ENCODE peak calls at places on chromosomes 12 and 14, in five cellular contexts. A is Peyer's patch, T is AG10803, U is heart right ventricle, B is choroid plexus epithelial cell. C is an unnamed sample.

GRCh38 chr14:94376108-94376975 is 12.1 kb downstream of the SERPINA1 start:
- DNase-seq in T (no peak), U (no peak), A (no peak), B (no peak), C (no peak)

GRCh38 chr12:68565391-68565903 is 45.3 kb upstream of the RAP1B start:
- DNase-seq in A (no peak), T (peak; percentile 94), B (peak; percentile 88), U (no peak), C (peak; percentile 80)

GRCh38 chr14:63078606-63079005 is 33.3 kb upstream of the KCNH5 start:
- DNase-seq in U (no peak), A (no peak), B (no peak), T (peak; percentile 4), C (no peak)

GRCh38 chr12:67326637-67327036 is 57.5 kb downstream of the CAND1 start:
- DNase-seq in B (no peak), T (no peak), A (no peak), U (no peak), C (no peak)

GRCh38 chr14:50794063-50794645 is 36.8 kb downstream of the NIN start:
- DNase-seq in B (no peak), T (no peak), A (no peak), U (no peak), C (no peak)

GRCh38 chr14:88798161-88798560 is 5.4 kb upstream of the EML5 start:
- DNase-seq in A (no peak), U (no peak), T (no peak), B (no peak), C (no peak)

GRCh38 chr12:31558521-31558920 is 32.4 kb downstream of the DENND5B start:
- DNase-seq in T (peak; percentile 60), B (no peak), U (no peak), A (no peak), C (peak; percentile 11)

GRCh38 chr14:68631691-68632590 is 160.9 kb downstream of the ZFP36L1 start:
- DNase-seq in A (no peak), U (no peak), B (no peak), T (no peak), C (no peak)

GRCh38 chr12:116455540-116456306 is 103.5 kb upstream of the MAP1LC3B2 start:
- DNase-seq in A (peak; percentile 70), T (peak; percentile 96), U (peak; percentile 49), B (peak; percentile 95), C (peak; percentile 98)

DNA sequence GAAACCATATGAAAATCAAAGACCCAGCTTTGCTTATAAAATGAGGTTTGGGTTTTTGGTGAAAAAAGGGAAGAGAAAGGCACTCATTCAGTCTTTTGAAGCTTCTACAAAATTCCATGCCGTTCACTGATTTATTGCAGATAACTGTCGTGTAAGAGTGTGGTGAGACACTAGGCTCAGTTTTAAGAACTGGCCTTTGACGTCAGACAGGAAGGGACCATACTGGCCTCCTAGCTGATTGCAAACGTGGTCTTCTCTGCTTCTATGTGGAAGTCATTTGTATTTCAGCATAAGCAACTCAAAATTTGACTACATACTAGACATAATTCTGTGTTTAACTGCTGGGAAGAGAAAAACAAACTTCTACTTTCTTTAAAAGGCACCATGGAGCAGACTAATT is 168.8 kb downstream of the TTC7B start:
- DNase-seq in T (no peak), U (no peak), B (no peak), A (no peak), C (no peak)
- TF ChIP-seq CTCF in T (no peak), U (no peak), B (no peak), A (no peak), C (no peak)

DNA sequence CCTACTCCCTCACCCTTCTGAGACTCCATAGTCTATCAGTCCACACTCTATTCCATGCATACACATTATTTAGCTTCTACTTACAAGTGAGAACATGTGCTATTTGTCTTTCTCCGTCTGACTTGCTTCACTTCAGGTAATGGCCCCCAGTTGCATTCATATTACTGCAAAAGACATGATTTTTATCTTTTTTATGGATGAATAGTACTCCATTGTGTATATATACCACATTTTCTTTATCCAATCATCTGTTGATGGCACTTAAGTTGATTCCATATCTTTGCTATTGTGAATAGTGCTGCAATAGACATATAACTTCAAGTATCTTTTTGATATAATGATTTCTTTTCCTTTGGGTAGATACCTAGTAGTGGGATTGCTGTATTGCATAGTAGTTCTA is 171.8 kb downstream of the DACT1 start:
- DNase-seq in A (no peak), T (no peak), B (no peak), U (no peak), C (no peak)
- H3K4me3 ChIP-seq in A (no peak overlapping the region), T (no peak overlapping the region), B (no peak overlapping the region), U (no peak overlapping the region), C (no peak overlapping the region)

DNA sequence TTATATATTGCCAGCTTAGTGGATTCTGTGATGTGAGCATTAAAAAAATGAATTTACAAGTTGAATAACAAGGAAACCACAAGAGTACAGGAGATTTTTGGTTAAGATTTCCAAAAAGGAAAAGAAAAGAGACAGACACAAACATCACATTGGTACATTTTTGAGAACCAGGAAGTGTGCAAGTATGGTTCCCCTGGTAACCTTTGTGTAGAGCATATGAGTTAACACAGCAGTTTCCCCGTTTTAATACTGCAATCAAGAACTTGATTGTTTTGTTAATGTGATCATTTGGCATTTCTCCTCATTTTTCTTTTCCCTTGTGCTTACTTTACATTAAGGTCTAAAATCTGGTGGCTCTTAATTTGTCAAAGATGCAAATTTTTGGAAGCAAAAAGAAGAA is 490.4 kb upstream of the ATP2B1 start:
- DNase-seq in T (no peak), B (peak; percentile 15), U (no peak), A (no peak), C (peak; percentile 57)
- TF ChIP-seq CTCF in T (no peak), B (no peak), U (no peak), A (no peak), C (no peak)

GRCh38 chr12:11133816-11134215 is 628 bp downstream of the TAS2R30 start:
- DNase-seq in B (no peak), U (no peak), T (peak; percentile 26), A (no peak), C (no peak)

GRCh38 chr12:11133162-11133561 is 1.3 kb downstream of the TAS2R30 start:
- DNase-seq in B (no peak), U (no peak), T (no peak), A (no peak), C (no peak)

GRCh38 chr12:11134300-11134699 is at the start of gene TAS2R30:
- DNase-seq in A (no peak), T (peak; percentile 18), B (no peak), U (no peak), C (no peak)

GRCh38 chr12:11130999-11131398 is 3.4 kb downstream of the TAS2R30 start:
- DNase-seq in A (no peak), T (no peak), U (no peak), B (no peak), C (no peak)

DNA sequence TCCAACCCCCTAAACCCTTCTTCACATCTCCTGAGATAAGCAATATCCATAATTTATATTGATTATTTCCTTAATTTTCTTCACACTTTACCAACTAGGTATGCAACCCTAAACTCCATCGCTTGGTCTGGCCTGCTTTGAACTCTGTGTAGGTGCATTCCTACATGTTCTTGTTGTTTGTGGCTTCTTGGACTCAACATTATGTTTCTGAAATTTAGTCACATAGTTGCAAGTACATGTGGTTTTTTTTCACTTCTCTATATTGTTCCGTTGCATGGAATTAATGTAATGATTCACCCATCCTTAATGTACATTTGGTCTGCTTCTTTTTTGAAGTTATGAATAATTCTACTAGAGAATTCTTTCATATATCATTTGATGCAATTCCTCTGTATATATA is 1.6 kb upstream of the TAS2R30 start:
- DNase-seq in B (no peak), T (no peak), A (no peak), U (no peak), C (no peak)
- H3K4me3 ChIP-seq in B (no peak overlapping the region), T (no peak overlapping the region), A (no peak overlapping the region), U (no peak overlapping the region), C (no peak overlapping the region)

DNA sequence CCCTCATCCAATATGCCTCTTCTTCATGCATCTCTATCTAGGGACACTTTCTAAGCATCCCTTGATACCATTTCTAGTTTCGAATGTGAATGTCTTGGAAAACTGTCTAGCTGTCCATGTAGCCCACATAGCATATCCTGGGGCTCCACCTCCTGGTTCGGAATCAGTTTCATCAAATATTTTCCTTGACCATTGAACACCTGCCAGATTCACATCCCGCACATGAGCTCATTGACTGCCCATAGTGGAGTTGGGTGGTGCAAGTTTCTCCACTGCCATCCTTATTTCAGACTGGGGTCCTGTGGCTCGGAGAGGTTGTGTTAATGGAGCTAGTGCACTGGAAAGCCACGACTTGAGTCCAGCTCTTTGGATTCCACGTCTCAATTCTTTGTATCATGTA is 58.6 kb upstream of the TMEM263 start:
- DNase-seq in A (no peak), T (no peak), U (no peak), B (peak; percentile 44), C (peak; percentile 40)
- TF ChIP-seq CTCF in A (no peak), T (no peak), U (no peak), B (peak; percentile 37), C (no peak)

GRCh38 chr14:61710853-61711817 is 15.8 kb downstream of the HIF1A start:
- DNase-seq in U (no peak), B (peak; percentile 37), A (no peak), T (no peak), C (peak; percentile 46)
- H3K4me3 ChIP-seq in U (no peak overlapping the region), B (peak overlapping the region; percentile 0), A (no peak overlapping the region), T (no peak overlapping the region), C (peak overlapping the region; percentile 6)

DNA sequence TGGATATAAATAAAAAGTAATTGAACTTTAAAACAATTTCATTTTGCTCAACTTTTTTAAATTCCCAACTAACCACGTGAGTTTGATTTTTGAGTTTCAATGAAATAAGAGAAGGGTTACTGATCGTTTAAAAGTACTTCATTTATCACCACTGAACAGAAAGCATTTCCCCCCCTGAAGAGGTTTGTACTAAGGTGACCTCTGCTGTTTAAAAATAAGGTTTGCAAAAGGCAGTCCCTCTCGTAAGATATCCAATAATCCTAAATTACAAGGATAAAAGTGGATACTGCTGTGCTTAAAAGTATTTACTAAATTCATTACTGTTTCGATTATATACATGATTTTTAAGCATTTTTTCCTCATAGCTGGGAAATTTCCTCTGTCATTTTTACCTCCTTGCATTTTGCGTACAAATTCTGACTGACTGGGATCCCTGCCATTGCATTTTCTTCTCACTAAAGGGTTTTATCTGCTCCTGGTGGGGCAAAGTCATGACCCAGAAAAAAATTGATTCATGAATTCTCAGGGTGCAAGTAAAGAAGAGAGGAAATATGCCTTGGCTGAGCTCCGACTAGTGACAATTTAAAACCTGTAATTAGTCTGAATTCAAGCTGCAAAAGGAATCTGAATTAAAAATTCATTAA is 463.8 kb downstream of the PRKD1 start:
- DNase-seq in U (no peak), T (peak; percentile 11), B (peak; percentile 50), A (no peak), C (peak; percentile 44)
- TF ChIP-seq CTCF in U (no peak), T (peak; percentile 29), B (no peak), A (no peak), C (peak; percentile 19)

DNA sequence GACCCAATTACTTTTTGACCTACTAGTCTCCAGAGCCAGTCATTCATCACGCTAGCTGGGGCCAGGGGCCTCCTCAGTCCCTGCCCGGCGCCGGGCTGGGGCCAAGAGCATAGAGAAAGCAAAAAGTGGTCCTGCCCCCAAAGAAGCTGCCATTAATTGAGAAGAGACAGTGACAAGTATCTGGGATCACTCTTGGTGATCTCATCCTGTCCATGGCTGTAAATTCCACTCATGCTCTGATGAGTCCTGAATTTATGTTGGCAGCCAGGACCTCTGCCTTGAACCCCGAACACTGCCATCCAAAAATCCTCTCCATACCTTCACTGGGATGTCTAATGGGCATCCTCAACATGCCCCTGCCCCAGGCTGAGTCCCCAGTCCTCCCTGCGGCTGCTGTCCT is 34.4 kb upstream of the DLK1 start:
- DNase-seq in A (no peak), B (no peak), U (no peak), T (no peak), C (no peak)
- H3K4me3 ChIP-seq in A (no peak overlapping the region), B (no peak overlapping the region), U (no peak overlapping the region), T (no peak overlapping the region), C (no peak overlapping the region)